ENCODE peak calls at places on chromosomes 11 and 22, in four cellular contexts. One of them, this sample, is unnamed.

GRCh38 chr11:76124905-76125566 is 81.3 kb downstream of the WNT11 start:
- DNase-seq in body of pancreas: no peak
- DNase-seq in A549: no peak
- DNase-seq in transverse colon: no peak
- DNase-seq in this sample: no peak

GRCh38 chr11:105357764-105358163 is 218.2 kb upstream of the CARD18 start:
- DNase-seq in body of pancreas: no peak
- DNase-seq in transverse colon: no peak
- DNase-seq in A549: no peak
- DNase-seq in this sample: no peak

GRCh38 chr11:46570790-46571398 is 22.9 kb downstream of the AMBRA1 start:
- DNase-seq in transverse colon: no peak
- DNase-seq in A549: no peak
- DNase-seq in body of pancreas: no peak
- DNase-seq in this sample: no peak

GRCh38 chr22:19085233-19086043 is 36.8 kb downstream of the DGCR2 start:
- DNase-seq in transverse colon: no peak
- DNase-seq in body of pancreas: no peak
- DNase-seq in A549: peak
- DNase-seq in this sample: no peak

GRCh38 chr11:10453261-10453660 is 1.8 kb upstream of the AMPD3 start:
- DNase-seq in A549: no peak
- DNase-seq in body of pancreas: no peak
- DNase-seq in transverse colon: no peak
- DNase-seq in this sample: no peak

GRCh38 chr11:71079795-71080194 is 172.6 kb downstream of the SHANK2 start:
- DNase-seq in A549: no peak
- DNase-seq in body of pancreas: no peak
- DNase-seq in transverse colon: no peak
- DNase-seq in this sample: no peak

GRCh38 chr22:20549232-20549841 is 41.9 kb downstream of the MED15 start:
- DNase-seq in transverse colon: no peak
- DNase-seq in A549: no peak
- DNase-seq in body of pancreas: peak
- DNase-seq in this sample: peak

GRCh38 chr11:116164843-116165242 is 607.9 kb downstream of the BUD13 start:
- DNase-seq in A549: no peak
- DNase-seq in body of pancreas: no peak
- DNase-seq in transverse colon: no peak
- DNase-seq in this sample: no peak

GRCh38 chr22:25827415-25827814 is 85.4 kb downstream of the MYO18B start:
- DNase-seq in A549: no peak
- DNase-seq in body of pancreas: peak
- DNase-seq in transverse colon: no peak
- DNase-seq in this sample: no peak

DNA sequence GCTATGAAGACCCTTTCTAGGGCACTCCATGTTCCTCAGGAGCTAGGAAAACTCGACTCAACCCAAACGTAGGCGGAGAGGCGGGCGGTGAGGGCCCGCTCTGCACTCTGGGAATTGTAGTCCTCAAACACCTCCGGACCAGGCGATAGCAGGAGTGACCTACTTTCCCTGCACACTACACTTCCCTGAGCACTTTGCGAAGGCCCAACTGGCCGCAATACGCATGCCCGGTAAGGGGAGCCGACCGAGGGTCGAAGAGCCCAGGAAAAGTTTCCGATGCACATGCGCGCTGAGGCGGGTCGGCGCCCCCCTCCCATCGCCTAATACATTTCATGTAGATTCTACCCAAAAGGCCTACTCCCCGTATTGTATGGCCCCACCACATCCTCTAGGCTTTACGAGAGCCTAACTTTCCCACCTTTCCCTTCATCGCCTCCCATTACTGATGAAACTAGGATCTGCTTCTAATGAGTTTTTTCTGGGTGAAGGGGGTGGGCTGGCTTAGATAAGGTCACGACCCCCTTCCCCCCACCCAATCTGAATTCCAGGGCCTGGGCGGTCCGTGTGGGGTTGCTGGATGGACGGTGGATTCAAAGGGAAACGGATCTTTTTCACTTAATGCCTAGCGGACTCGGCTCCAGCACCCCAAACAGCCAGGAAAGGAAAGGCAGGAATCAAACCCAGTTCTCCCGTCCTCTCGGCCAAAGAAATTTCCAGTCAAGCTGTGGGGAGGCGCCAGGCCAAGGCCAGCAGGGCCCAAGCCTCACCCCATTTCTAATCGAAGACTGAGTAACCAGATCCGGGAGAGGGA is 2.0 kb downstream of the TOB2 start:
- DNase-seq in body of pancreas: peak
- DNase-seq in A549: peak
- DNase-seq in transverse colon: peak
- DNase-seq in this sample: peak
- TF ChIP-seq POLR2A in body of pancreas: peak
- TF ChIP-seq POLR2A in A549: no peak
- TF ChIP-seq POLR2A in transverse colon: peak
- TF ChIP-seq POLR2A in this sample: no peak

GRCh38 chr22:50205781-50206569 is 5.2 kb downstream of the SELENOO start:
- DNase-seq in A549: no peak
- DNase-seq in body of pancreas: no peak
- DNase-seq in transverse colon: no peak
- DNase-seq in this sample: no peak
- TF ChIP-seq POLR2A in A549: no peak
- TF ChIP-seq POLR2A in body of pancreas: no peak
- TF ChIP-seq POLR2A in transverse colon: no peak
- TF ChIP-seq POLR2A in this sample: no peak

GRCh38 chr11:119337581-119338317 is 2.9 kb downstream of the C1QTNF5 start:
- DNase-seq in transverse colon: no peak
- DNase-seq in A549: no peak
- DNase-seq in body of pancreas: no peak
- DNase-seq in this sample: no peak
- TF ChIP-seq POLR2A in transverse colon: no peak
- TF ChIP-seq POLR2A in A549: no peak
- TF ChIP-seq POLR2A in body of pancreas: no peak
- TF ChIP-seq POLR2A in this sample: no peak

GRCh38 chr22:46582281-46582811 is 37.8 kb upstream of the GRAMD4 start:
- DNase-seq in A549: no peak
- DNase-seq in transverse colon: peak
- DNase-seq in body of pancreas: no peak
- DNase-seq in this sample: no peak
- TF ChIP-seq POLR2A in A549: no peak
- TF ChIP-seq POLR2A in transverse colon: peak
- TF ChIP-seq POLR2A in body of pancreas: no peak
- TF ChIP-seq POLR2A in this sample: no peak

GRCh38 chr11:112073941-112074811 is at the start of the genes NKAPD1 and PIH1D2:
- DNase-seq in body of pancreas: peak
- DNase-seq in A549: peak
- DNase-seq in transverse colon: peak
- DNase-seq in this sample: peak
- TF ChIP-seq POLR2A in body of pancreas: peak
- TF ChIP-seq POLR2A in A549: peak
- TF ChIP-seq POLR2A in transverse colon: peak
- TF ChIP-seq POLR2A in this sample: no peak

DNA sequence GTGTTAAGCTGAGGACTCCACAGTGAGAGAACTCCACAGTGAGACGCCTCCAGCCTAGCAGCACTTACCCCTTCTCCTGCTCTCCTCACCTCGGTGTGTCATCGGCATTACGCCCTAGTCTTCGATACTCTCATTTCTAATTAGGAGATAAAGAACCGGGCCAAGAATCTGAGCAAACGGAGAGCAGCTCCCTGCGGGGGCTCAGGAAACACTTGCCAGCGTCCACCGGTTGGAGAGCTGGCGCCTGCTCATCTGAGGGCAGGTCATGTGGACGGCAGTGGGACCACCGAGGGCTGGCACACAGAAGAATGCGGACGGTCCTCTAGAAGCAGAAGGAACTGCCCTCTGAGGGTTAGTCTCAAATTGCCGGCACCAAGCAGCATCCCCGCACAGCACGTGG is 13.0 kb downstream of the CERK start:
- DNase-seq in body of pancreas: no peak
- DNase-seq in transverse colon: no peak
- DNase-seq in A549: no peak
- DNase-seq in this sample: no peak
- TF ChIP-seq POLR2A in body of pancreas: no peak
- TF ChIP-seq POLR2A in transverse colon: no peak
- TF ChIP-seq POLR2A in A549: no peak
- TF ChIP-seq POLR2A in this sample: no peak

DNA sequence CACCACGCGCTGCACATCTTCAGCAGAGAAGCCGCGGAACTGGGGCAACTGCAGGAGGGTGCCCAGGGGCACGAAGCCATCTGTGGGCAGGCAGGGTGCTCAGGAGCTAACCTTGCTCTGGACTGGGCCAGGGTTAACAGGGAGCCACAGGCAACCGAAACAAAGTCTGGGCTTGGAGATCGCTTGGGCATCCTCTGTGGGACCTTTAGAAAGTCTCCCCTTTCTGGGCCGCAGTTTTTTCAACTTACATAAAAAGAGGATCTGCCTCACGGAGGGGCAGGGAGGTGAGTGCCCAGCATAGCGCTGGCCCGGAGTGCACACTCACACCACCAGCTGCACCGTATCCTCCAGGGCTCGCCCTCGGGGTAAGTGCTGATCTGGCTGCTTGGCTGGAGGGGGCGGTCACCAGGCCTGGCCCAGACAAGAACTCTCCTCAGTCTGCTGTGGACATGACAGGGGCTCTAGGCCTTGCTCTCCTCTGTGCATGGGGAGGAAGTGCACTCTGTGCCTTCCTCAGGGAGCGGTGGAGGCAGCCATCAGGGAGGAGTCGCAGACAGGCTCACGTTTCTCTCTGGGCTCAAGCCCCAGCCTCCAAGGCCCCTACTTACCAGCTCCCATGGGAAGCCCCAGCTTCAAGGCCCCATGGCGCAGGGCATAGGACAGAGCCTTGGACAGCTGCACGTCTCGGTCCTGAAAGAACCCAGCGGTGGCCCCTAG is 937 bp downstream of the TRPT1 start:
- DNase-seq in body of pancreas: no peak
- DNase-seq in A549: no peak
- DNase-seq in transverse colon: no peak
- DNase-seq in this sample: no peak
- TF ChIP-seq POLR2A in body of pancreas: no peak
- TF ChIP-seq POLR2A in A549: peak
- TF ChIP-seq POLR2A in transverse colon: no peak
- TF ChIP-seq POLR2A in this sample: peak

GRCh38 chr11:120334894-120335462 is 1.2 kb upstream of the ARHGEF12 start:
- DNase-seq in transverse colon: peak
- DNase-seq in body of pancreas: peak
- DNase-seq in A549: peak
- DNase-seq in this sample: no peak
- TF ChIP-seq POLR2A in transverse colon: no peak
- TF ChIP-seq POLR2A in body of pancreas: peak
- TF ChIP-seq POLR2A in A549: no peak
- TF ChIP-seq POLR2A in this sample: no peak

GRCh38 chr11:12693485-12694181 is 19.4 kb downstream of the TEAD1 start:
- DNase-seq in transverse colon: peak
- DNase-seq in A549: peak
- DNase-seq in body of pancreas: peak
- DNase-seq in this sample: no peak
- TF ChIP-seq POLR2A in transverse colon: no peak
- TF ChIP-seq POLR2A in A549: peak
- TF ChIP-seq POLR2A in body of pancreas: no peak
- TF ChIP-seq POLR2A in this sample: no peak

This sample was measured in suprapubic skin.